ENCODE peak calls at places on chromosomes 5 and 9, in four cellular contexts. S, N, P and B are unnamed samples.

GRCh38 chr5:80260461-80260860 is 4.6 kb upstream of the SERINC5 start:
- DNase-seq in S (no peak), N (no peak), P (no peak), B (no peak)

GRCh38 chr9:133207021-133207531 is 2.0 kb downstream of the OBP2B start:
- DNase-seq in S (no peak), N (no peak), P (no peak), B (no peak)

GRCh38 chr9:72983512-72984021 is 30.7 kb upstream of the ALDH1A1 start:
- DNase-seq in S (no peak), N (no peak), P (no peak), B (no peak)

GRCh38 chr9:16074962-16075361 is 522.1 kb downstream of the CCDC171 start:
- DNase-seq in S (no peak), N (no peak), P (no peak), B (no peak)

GRCh38 chr9:87434341-87434740 is 63.3 kb upstream of the DAPK1 start:
- DNase-seq in S (no peak), N (no peak), P (no peak), B (no peak)

GRCh38 chr9:28882528-28882927 is 1309.2 kb upstream of the C9orf72 start:
- DNase-seq in S (no peak), N (no peak), P (no peak), B (no peak)

GRCh38 chr9:133943781-133944745 is 48.1 kb downstream of the VAV2 start:
- DNase-seq in S (peak; percentile 92), N (peak; percentile 13), P (no peak), B (no peak)

GRCh38 chr9:19116391-19116790 is 10.9 kb downstream of the PLIN2 start:
- DNase-seq in S (no peak), N (peak; percentile 60), P (no peak), B (no peak)

GRCh38 chr9:98147582-98147981 is 28.6 kb upstream of the TRIM14 start:
- DNase-seq in S (no peak), N (no peak), P (no peak), B (no peak)

GRCh38 chr9:35180801-35181200 is 19.0 kb downstream of the UNC13B start:
- DNase-seq in S (no peak), N (no peak), P (no peak), B (no peak)

GRCh38 chr9:28774433-28775029 is 1201.2 kb upstream of the C9orf72 start:
- DNase-seq in S (peak; percentile 34), N (no peak), P (no peak), B (no peak)

GRCh38 chr5:158701406-158702177 is 398.1 kb downstream of the EBF1 start:
- DNase-seq in S (no peak), N (no peak), P (no peak), B (no peak)

GRCh38 chr9:88737031-88737430 is 202.1 kb downstream of the NXNL2 start:
- DNase-seq in S (no peak), N (no peak), P (no peak), B (no peak)

GRCh38 chr5:74452851-74453250 is 187.7 kb downstream of the ENC1 start:
- DNase-seq in S (no peak), N (no peak), P (no peak), B (no peak)

GRCh38 chr5:136042156-136042555 is 13.4 kb downstream of the TGFBI start:
- DNase-seq in S (no peak), N (no peak), P (no peak), B (no peak)

GRCh38 chr5:68368686-68369359 is 153.3 kb downstream of the PIK3R1 start:
- DNase-seq in S (no peak), N (no peak), P (no peak), B (no peak)

GRCh38 chr5:34015120-34015807 is 7.4 kb upstream of the AMACR start:
- DNase-seq in S (no peak), N (no peak), P (no peak), B (no peak)

GRCh38 chr5:159469496-159470370 is 139.4 kb upstream of the IL12B start:
- DNase-seq in S (no peak), N (no peak), P (no peak), B (no peak)

GRCh38 chr5:53211799-53212198 is 102.2 kb upstream of the MOCS2 start:
- DNase-seq in S (no peak), N (no peak), P (no peak), B (peak; percentile 72)

GRCh38 chr5:10632110-10632903 is 68.4 kb downstream of the ANKRD33B start:
- DNase-seq in S (no peak), N (no peak), P (no peak), B (no peak)

GRCh38 chr5:114367029-114367428 is 5.2 kb downstream of the KCNN2 start:
- DNase-seq in S (no peak), N (no peak), P (no peak), B (no peak)

GRCh38 chr5:149459891-149460290 is 80.8 kb upstream of the IL17B start:
- DNase-seq in S (no peak), N (no peak), P (no peak), B (no peak)

GRCh38 chr5:131386779-131387178 is 122.9 kb downstream of the CDC42SE2 start:
- DNase-seq in S (no peak), N (no peak), P (no peak), B (no peak)

GRCh38 chr9:126499005-126499910 is 114.5 kb upstream of the LMX1B start:
- DNase-seq in S (peak; percentile 82), N (no peak), P (no peak), B (no peak)

GRCh38 chr9:137140151-137141012 is 1.4 kb downstream of the GRIN1 start:
- DNase-seq in S (no peak), N (no peak), P (no peak), B (no peak)
- H3K27ac ChIP-seq in S (no peak overlapping the region), N (no peak overlapping the region), P (no peak overlapping the region), B (no peak overlapping the region)

DNA sequence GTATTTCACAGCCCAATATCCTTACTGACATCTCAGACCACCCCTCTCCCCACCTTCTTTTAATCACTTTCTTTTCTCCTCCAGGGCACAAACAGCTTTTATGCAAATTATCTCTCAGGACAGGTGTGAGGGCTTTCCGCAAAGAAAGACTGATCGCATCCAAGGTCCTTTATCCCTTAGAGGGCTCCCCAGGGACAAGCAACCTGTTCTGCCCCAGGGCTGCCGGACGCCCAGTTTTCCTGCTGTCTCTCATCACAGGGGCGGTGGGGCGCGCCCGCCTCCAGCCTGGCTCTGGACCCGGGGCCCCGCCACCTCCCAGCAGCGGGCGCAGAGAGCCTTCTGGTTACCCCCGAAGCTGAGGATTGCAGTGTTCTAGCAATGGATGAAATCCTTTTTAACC is 266.1 kb downstream of the CWC27 start:
- DNase-seq in S (no peak), N (peak; percentile 19), P (no peak), B (no peak)
- H3K27ac ChIP-seq in S (peak overlapping the region; percentile 96), N (peak overlapping the region; percentile 98), P (peak overlapping the region; percentile 88), B (peak overlapping the region; percentile 83)

GRCh38 chr5:2259494-2260107 is 376.9 kb upstream of the IRX4 start:
- DNase-seq in S (no peak), N (no peak), P (no peak), B (no peak)
- H3K27ac ChIP-seq in S (no peak overlapping the region), N (no peak overlapping the region), P (no peak overlapping the region), B (no peak overlapping the region)

GRCh38 chr5:151671979-151672378 is 14.7 kb downstream of the SPARC start:
- DNase-seq in S (no peak), N (no peak), P (no peak), B (no peak)

GRCh38 chr5:151675956-151676712 is 10.6 kb downstream of the SPARC start:
- DNase-seq in S (no peak), N (no peak), P (no peak), B (no peak)

GRCh38 chr5:151675225-151675955 is 11.3 kb downstream of the SPARC start:
- DNase-seq in S (no peak), N (no peak), P (no peak), B (no peak)

GRCh38 chr5:151670953-151671636 is 15.6 kb downstream of the SPARC start:
- DNase-seq in S (no peak), N (no peak), P (no peak), B (no peak)

DNA sequence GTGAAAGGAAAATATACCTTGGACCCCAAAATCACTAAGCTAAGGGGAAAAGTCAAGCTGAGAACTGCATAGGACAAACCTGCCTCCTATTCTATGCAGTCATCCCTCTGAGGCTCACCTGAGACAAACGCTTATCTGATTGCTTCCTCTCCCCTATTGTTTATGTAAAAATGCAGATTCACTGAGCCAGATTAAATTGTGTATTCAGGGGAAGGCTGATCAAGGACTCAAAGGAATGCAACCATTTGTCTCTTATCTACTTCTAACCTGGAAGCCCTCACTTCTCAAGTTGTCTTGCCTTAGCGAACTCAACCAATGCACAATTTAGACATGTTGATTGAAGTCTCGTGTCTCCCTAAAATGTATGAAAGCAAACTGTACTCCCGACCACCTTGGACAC is 13.3 kb downstream of the SPARC start:
- DNase-seq in S (no peak), N (no peak), P (no peak), B (no peak)
- H3K27ac ChIP-seq in S (no peak overlapping the region), N (peak overlapping the region; percentile 93), P (no peak overlapping the region), B (no peak overlapping the region)

DNA sequence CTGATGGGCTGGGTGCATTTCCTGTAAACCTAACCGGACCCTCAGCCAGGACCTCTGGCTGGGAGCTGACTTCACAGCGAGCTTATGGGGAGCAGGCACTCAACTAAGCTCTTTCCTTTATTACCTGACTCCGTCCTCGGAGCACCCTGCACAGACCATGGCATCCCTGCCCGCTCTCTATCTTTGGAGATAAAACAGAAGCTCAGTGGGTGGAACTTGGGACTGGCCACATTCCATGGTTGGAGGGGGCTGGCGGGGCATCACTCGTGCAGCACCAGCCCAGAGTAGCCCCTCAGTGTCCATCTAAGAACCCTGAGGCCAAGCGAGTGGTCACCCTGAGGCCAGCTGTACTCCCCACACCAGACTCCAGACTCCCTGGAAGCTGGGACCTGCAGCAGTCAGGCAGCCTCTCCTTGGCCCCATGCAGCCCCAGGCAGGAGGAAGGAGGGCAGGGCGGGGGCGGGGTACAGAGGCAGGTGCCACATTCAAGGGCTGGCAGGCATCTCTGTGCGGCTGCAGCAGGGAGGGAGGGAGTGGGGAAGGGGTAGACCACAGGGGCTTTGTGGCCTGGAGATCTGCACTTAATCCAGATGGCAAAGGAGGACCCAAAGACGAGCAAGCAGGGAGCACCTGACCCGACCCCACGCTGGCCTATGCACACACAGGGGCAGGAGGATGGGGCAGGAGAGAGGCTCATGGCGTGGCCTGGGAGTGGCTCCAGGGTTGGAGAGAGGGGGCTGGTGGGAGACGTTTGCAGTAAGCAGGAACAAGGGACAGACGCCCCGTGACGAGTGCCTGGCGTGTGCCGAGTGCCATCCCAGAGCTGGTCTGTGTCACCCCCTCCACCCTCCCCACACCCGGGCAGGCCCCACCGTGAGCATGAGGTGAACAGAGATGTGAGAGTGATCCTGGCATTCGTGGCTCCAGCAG is 26.1 kb downstream of the GLT6D1 start:
- DNase-seq in S (peak; percentile 46), N (no peak), P (no peak), B (no peak)
- H3K27ac ChIP-seq in S (no peak overlapping the region), N (no peak overlapping the region), P (no peak overlapping the region), B (no peak overlapping the region)

DNA sequence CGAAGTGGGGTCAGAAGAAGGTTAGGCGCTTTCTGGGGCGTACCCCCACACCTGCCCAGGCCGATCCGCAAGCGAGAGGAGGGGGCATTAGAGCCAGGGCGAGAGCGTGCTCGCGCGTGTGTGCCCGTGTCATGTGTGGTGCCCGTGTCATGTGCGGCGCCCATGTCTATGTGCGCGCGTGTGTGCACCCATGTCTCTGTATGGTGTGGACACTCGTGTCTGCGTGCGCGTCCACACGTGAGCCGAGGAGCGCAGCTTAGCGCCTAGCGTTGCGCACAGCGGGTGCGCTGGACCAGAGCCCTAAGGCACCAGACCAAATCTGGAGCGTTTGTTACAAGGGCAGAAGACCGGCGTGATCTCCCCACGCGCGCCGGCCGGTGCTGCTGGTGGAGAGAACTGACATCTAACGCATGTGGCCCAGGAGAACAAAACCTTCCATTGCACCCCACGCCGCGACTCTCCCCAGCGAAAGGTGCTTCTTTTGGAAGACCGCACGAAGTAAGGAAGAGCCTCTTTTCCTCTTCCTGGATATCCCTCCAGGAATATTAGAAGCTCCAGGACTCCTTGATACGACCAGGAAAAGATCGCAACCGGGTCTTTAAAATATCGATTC is 639 bp downstream of the NIM1K start:
- DNase-seq in S (peak; percentile 39), N (no peak), P (no peak), B (no peak)
- H3K27ac ChIP-seq in S (no peak overlapping the region), N (peak overlapping the region; percentile 12), P (peak overlapping the region; percentile 18), B (peak overlapping the region; percentile 63)